ENCODE peak calls at places on chromosomes 4 and X, in six cellular contexts. One of them, this sample, is unnamed.

GRCh38 chr4:926538-926937 is 5.6 kb downstream of the GAK start:
- DNase-seq in IMR-90: no peak
- DNase-seq in H9: peak; percentile 79
- DNase-seq in neuronal stem cell: peak; percentile 30
- DNase-seq in H1: peak; percentile 44
- DNase-seq in trophoblast cell: peak; percentile 33
- DNase-seq in this sample: no peak

GRCh38 chr4:184899261-184900134 is 73.7 kb upstream of the ACSL1 start:
- DNase-seq in IMR-90: peak; percentile 8
- DNase-seq in H9: no peak
- DNase-seq in neuronal stem cell: no peak
- DNase-seq in H1: no peak
- DNase-seq in trophoblast cell: peak; percentile 81
- DNase-seq in this sample: no peak

GRCh38 chrX:114065612-114066178 is 518.2 kb upstream of the HTR2C start:
- DNase-seq in IMR-90: no peak
- DNase-seq in H9: no peak
- DNase-seq in neuronal stem cell: no peak
- DNase-seq in H1: no peak
- DNase-seq in trophoblast cell: no peak
- DNase-seq in this sample: no peak

GRCh38 chrX:125287282-125287681 is 32.4 kb upstream of the TEX13C start:
- DNase-seq in IMR-90: no peak
- DNase-seq in H9: no peak
- DNase-seq in neuronal stem cell: no peak
- DNase-seq in H1: no peak
- DNase-seq in trophoblast cell: no peak
- DNase-seq in this sample: no peak

GRCh38 chr4:66554844-66555243 is 884.6 kb upstream of the EPHA5 start:
- DNase-seq in IMR-90: no peak
- DNase-seq in H9: no peak
- DNase-seq in neuronal stem cell: no peak
- DNase-seq in H1: no peak
- DNase-seq in trophoblast cell: no peak
- DNase-seq in this sample: no peak

GRCh38 chrX:40780123-40780522 is 44.8 kb upstream of the MED14 start:
- DNase-seq in IMR-90: no peak
- DNase-seq in H9: no peak
- DNase-seq in neuronal stem cell: no peak
- DNase-seq in H1: no peak
- DNase-seq in trophoblast cell: no peak
- DNase-seq in this sample: no peak

GRCh38 chrX:107448625-107449468 is 605 bp upstream of the FRMPD3 start:
- DNase-seq in IMR-90: no peak
- DNase-seq in H9: peak; percentile 81
- DNase-seq in neuronal stem cell: peak; percentile 27
- DNase-seq in H1: no peak
- DNase-seq in trophoblast cell: no peak
- DNase-seq in this sample: no peak

GRCh38 chrX:34632404-34632803 is 24.7 kb downstream of the TMEM47 start:
- DNase-seq in IMR-90: no peak
- DNase-seq in H9: no peak
- DNase-seq in neuronal stem cell: no peak
- DNase-seq in H1: no peak
- DNase-seq in trophoblast cell: no peak
- DNase-seq in this sample: no peak

GRCh38 chr4:23516719-23517118 is 373.1 kb downstream of the PPARGC1A start:
- DNase-seq in IMR-90: no peak
- DNase-seq in H9: no peak
- DNase-seq in neuronal stem cell: no peak
- DNase-seq in H1: no peak
- DNase-seq in trophoblast cell: no peak
- DNase-seq in this sample: no peak

GRCh38 chr4:53962516-53963225 is 101.7 kb downstream of the CHIC2 start:
- DNase-seq in IMR-90: peak; percentile 90
- DNase-seq in H9: no peak
- DNase-seq in neuronal stem cell: peak; percentile 23
- DNase-seq in H1: no peak
- DNase-seq in trophoblast cell: no peak
- DNase-seq in this sample: peak; percentile 50

GRCh38 chr4:74671074-74671698 is 123.1 kb downstream of the BTC start:
- DNase-seq in IMR-90: peak; percentile 64
- DNase-seq in H9: peak; percentile 61
- DNase-seq in neuronal stem cell: peak; percentile 45
- DNase-seq in H1: peak; percentile 31
- DNase-seq in trophoblast cell: peak; percentile 80
- DNase-seq in this sample: peak; percentile 74

GRCh38 chr4:115453416-115453815 is 340.0 kb upstream of the NDST4 start:
- DNase-seq in IMR-90: no peak
- DNase-seq in H9: no peak
- DNase-seq in neuronal stem cell: no peak
- DNase-seq in H1: no peak
- DNase-seq in trophoblast cell: no peak
- DNase-seq in this sample: peak; percentile 63

GRCh38 chr4:4377191-4377590 is 9.7 kb upstream of the NSG1 start:
- DNase-seq in IMR-90: no peak
- DNase-seq in H9: no peak
- DNase-seq in neuronal stem cell: no peak
- DNase-seq in H1: no peak
- DNase-seq in trophoblast cell: no peak
- DNase-seq in this sample: no peak

GRCh38 chrX:15336023-15336413 is 695 bp upstream of the PIGA start:
- DNase-seq in IMR-90: peak; percentile 84
- DNase-seq in H9: no peak
- DNase-seq in neuronal stem cell: no peak
- DNase-seq in H1: no peak
- DNase-seq in trophoblast cell: peak; percentile 91
- DNase-seq in this sample: peak; percentile 90

GRCh38 chr4:70793626-70794025 is 46.1 kb downstream of the GRSF1 start:
- DNase-seq in IMR-90: no peak
- DNase-seq in H9: no peak
- DNase-seq in neuronal stem cell: no peak
- DNase-seq in H1: no peak
- DNase-seq in trophoblast cell: no peak
- DNase-seq in this sample: no peak

GRCh38 chr4:126874533-126874932 is 758.2 kb upstream of the INTU start:
- DNase-seq in IMR-90: no peak
- DNase-seq in H9: no peak
- DNase-seq in neuronal stem cell: no peak
- DNase-seq in H1: no peak
- DNase-seq in trophoblast cell: no peak
- DNase-seq in this sample: no peak

GRCh38 chrX:48890934-48891401 is 6.6 kb downstream of the TIMM17B start:
- DNase-seq in IMR-90: no peak
- DNase-seq in H9: no peak
- DNase-seq in neuronal stem cell: no peak
- DNase-seq in H1: no peak
- DNase-seq in trophoblast cell: no peak
- DNase-seq in this sample: no peak

GRCh38 chr4:139234258-139234657 is 45.8 kb downstream of the MGARP start:
- DNase-seq in IMR-90: no peak
- DNase-seq in H9: no peak
- DNase-seq in neuronal stem cell: no peak
- DNase-seq in H1: no peak
- DNase-seq in trophoblast cell: no peak
- DNase-seq in this sample: no peak

DNA sequence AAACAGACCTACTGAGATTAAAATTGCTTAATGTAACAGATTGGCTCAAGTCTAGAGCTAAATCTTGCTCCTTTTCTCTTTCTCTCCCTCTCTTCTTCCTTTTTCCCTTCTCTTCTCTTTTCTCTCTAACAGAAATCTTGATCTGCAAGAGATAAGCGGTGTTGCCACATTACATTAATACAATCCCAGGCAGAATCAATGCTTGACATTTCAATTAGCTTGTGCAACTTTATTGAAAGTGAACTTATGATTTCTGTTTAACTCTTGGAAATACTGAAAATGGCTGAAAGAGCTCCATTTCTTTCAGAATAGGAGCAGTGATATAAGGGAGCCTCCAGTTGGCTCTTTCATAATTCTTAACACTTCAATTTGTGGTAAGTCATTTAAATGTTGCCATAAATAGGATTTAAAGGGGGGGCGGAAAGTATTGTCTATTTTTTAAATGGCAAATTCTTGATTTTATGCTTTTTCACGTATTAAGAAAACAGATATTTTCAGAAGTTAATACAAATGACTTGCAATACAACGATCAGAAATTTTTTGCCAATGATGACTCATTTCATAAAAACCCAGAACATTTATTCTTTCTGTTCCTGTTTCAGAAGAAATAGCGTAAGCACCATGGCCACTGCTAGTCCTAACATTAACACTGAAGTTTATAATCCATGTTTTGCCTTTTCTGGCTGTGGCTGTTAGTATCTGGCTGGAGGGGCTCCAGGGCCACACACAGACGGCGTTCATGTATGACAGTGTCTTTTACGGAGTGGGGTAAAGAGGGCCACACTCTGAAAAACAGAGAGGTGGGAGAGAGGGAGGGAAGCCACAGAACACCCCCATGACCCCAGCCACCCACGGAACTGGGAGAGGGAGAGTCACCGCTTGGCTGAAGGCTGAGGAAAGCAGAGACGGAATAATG is 115.7 kb upstream of the FAT1 start:
- DNase-seq in IMR-90: peak; percentile 92
- DNase-seq in H9: no peak
- DNase-seq in neuronal stem cell: no peak
- DNase-seq in H1: no peak
- DNase-seq in trophoblast cell: peak; percentile 56
- DNase-seq in this sample: peak; percentile 73
- H3K27ac ChIP-seq in IMR-90: peak overlapping the region; percentile 90
- H3K27ac ChIP-seq in H9: no peak overlapping the region
- H3K27ac ChIP-seq in neuronal stem cell: no peak overlapping the region
- H3K27ac ChIP-seq in H1: no peak overlapping the region
- H3K27ac ChIP-seq in trophoblast cell: no peak overlapping the region
- H3K27ac ChIP-seq in this sample: peak overlapping the region; percentile 83

GRCh38 chr4:186485621-186486062 is 69.7 kb downstream of the MTNR1A start:
- DNase-seq in IMR-90: peak; percentile 19
- DNase-seq in H9: no peak
- DNase-seq in neuronal stem cell: peak; percentile 45
- DNase-seq in H1: no peak
- DNase-seq in trophoblast cell: no peak
- DNase-seq in this sample: peak; percentile 24
- H2AFZ ChIP-seq in IMR-90: peak overlapping the region; percentile 71
- H2AFZ ChIP-seq in H9: no peak overlapping the region
- H2AFZ ChIP-seq in neuronal stem cell: peak overlapping the region; percentile 91
- H2AFZ ChIP-seq in H1: peak overlapping the region; percentile 52
- H2AFZ ChIP-seq in trophoblast cell: no peak overlapping the region
- H2AFZ ChIP-seq in this sample: no peak overlapping the region

GRCh38 chr4:87009095-87009648 is 74.4 kb downstream of the AFF1 start:
- DNase-seq in IMR-90: no peak
- DNase-seq in H9: no peak
- DNase-seq in neuronal stem cell: no peak
- DNase-seq in H1: no peak
- DNase-seq in trophoblast cell: no peak
- DNase-seq in this sample: no peak

GRCh38 chr4:87005369-87005689 is 70.5 kb downstream of the AFF1 start:
- DNase-seq in IMR-90: no peak
- DNase-seq in H9: no peak
- DNase-seq in neuronal stem cell: no peak
- DNase-seq in H1: no peak
- DNase-seq in trophoblast cell: no peak
- DNase-seq in this sample: no peak

GRCh38 chr4:87006531-87007344 is 71.9 kb downstream of the AFF1 start:
- DNase-seq in IMR-90: peak; percentile 92
- DNase-seq in H9: peak; percentile 94
- DNase-seq in neuronal stem cell: peak; percentile 97
- DNase-seq in H1: peak; percentile 79
- DNase-seq in trophoblast cell: peak; percentile 91
- DNase-seq in this sample: peak; percentile 95

GRCh38 chr4:87005690-87006461 is 71.1 kb downstream of the AFF1 start:
- DNase-seq in IMR-90: no peak
- DNase-seq in H9: no peak
- DNase-seq in neuronal stem cell: no peak
- DNase-seq in H1: no peak
- DNase-seq in trophoblast cell: peak; percentile 33
- DNase-seq in this sample: peak; percentile 59

DNA sequence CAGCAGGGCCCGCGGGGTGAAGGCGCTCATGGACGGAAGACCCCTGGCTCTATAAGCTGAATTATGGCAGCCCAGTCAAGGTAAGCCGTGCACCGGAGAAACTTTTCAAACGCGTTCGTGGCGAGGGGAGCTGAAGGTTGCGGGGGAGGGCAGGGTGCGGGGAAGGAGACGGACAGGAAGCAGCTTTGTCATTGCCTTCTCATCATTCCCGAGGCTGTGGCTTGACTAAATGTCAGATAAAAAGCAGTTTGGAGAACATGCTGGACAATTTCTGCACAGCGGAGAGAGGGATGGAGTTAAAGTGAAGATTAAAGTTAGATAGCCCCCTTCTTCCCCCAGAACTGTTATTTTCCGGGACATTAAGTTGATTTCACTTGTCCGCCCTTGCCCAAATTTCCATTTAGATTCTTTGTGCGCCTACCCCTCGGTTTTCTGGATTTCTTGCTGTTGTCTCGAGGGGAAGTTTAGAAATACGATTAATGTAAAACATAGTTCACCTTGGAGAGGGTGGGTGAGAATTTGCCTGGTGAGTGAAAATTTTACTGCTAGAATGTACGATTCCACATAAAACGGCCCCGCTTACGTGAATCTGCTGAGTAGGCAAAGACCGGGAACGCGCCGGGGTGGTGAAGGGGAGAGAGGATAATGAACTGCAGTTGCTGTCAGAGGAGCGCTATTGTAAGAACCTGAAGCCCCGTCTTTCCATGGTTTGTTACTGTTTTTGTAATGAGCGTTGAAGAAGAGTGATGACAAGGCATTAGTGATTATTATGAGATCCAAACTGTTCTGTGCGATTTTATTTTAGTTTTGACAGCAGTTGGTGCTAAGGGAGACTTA is 72.8 kb downstream of the AFF1 start:
- DNase-seq in IMR-90: peak; percentile 54
- DNase-seq in H9: no peak
- DNase-seq in neuronal stem cell: peak; percentile 58
- DNase-seq in H1: no peak
- DNase-seq in trophoblast cell: peak; percentile 38
- DNase-seq in this sample: peak; percentile 72
- H3K23ac ChIP-seq in IMR-90: peak overlapping the region; percentile 92
- H3K23ac ChIP-seq in H9: no peak overlapping the region
- H3K23ac ChIP-seq in neuronal stem cell: peak overlapping the region; percentile 98
- H3K23ac ChIP-seq in H1: no peak overlapping the region
- H3K23ac ChIP-seq in trophoblast cell: no peak overlapping the region
- H3K23ac ChIP-seq in this sample: peak overlapping the region; percentile 99

GRCh38 chr4:76704133-76704881 is 193.6 kb downstream of the SOWAHB start:
- DNase-seq in IMR-90: peak; percentile 81
- DNase-seq in H9: no peak
- DNase-seq in neuronal stem cell: no peak
- DNase-seq in H1: no peak
- DNase-seq in trophoblast cell: peak; percentile 69
- DNase-seq in this sample: peak; percentile 76

GRCh38 chr4:76703676-76704075 is 194.3 kb downstream of the SOWAHB start:
- DNase-seq in IMR-90: no peak
- DNase-seq in H9: no peak
- DNase-seq in neuronal stem cell: no peak
- DNase-seq in H1: no peak
- DNase-seq in trophoblast cell: no peak
- DNase-seq in this sample: peak; percentile 50

GRCh38 chr4:76705497-76705896 is 192.4 kb downstream of the SOWAHB start:
- DNase-seq in IMR-90: peak; percentile 74
- DNase-seq in H9: no peak
- DNase-seq in neuronal stem cell: no peak
- DNase-seq in H1: no peak
- DNase-seq in trophoblast cell: no peak
- DNase-seq in this sample: peak; percentile 39

GRCh38 chr4:76702440-76703122 is 195.4 kb downstream of the SOWAHB start:
- DNase-seq in IMR-90: no peak
- DNase-seq in H9: no peak
- DNase-seq in neuronal stem cell: no peak
- DNase-seq in H1: no peak
- DNase-seq in trophoblast cell: no peak
- DNase-seq in this sample: no peak

GRCh38 chr4:76703123-76703490 is 194.8 kb downstream of the SOWAHB start:
- DNase-seq in IMR-90: no peak
- DNase-seq in H9: no peak
- DNase-seq in neuronal stem cell: no peak
- DNase-seq in H1: no peak
- DNase-seq in trophoblast cell: peak; percentile 96
- DNase-seq in this sample: peak; percentile 43
- H3K27ac ChIP-seq in IMR-90: peak overlapping the region; percentile 43
- H3K27ac ChIP-seq in H9: no peak overlapping the region
- H3K27ac ChIP-seq in neuronal stem cell: no peak overlapping the region
- H3K27ac ChIP-seq in H1: no peak overlapping the region
- H3K27ac ChIP-seq in trophoblast cell: peak overlapping the region; percentile 80
- H3K27ac ChIP-seq in this sample: no peak overlapping the region

This sample was measured in mesenchymal stem cell.